ENCODE peak calls at places on chromosomes 13 and 19, in four cellular contexts. K is cardiac fibroblast; T is CD8-positive, alpha-beta T cell; O is body of pancreas. Y is an unnamed sample.

GRCh38 chr19:39996218-39996810 is 546 bp upstream of the ZNF546 start:
- DNase-seq in O (peak), K (peak), T (no peak), Y (peak)

GRCh38 chr19:23116802-23117571 is at the start of gene ZNF730:
- DNase-seq in T (peak), O (peak), K (peak), Y (peak)

GRCh38 chr13:21625366-21625765 is 21.4 kb upstream of the MICU2 start:
- DNase-seq in K (peak), O (peak), T (no peak), Y (no peak)

GRCh38 chr13:109276261-109276660 is 510.1 kb downstream of the IRS2 start:
- DNase-seq in T (no peak), K (no peak), O (no peak), Y (no peak)

GRCh38 chr13:35086667-35087066 is 144.6 kb downstream of the NBEA start:
- DNase-seq in O (no peak), K (no peak), T (no peak), Y (no peak)

GRCh38 chr19:20313894-20314293 is 146.9 kb downstream of the ZNF486 start:
- DNase-seq in O (no peak), K (no peak), T (no peak), Y (no peak)

GRCh38 chr19:38617283-38617763 is 430 bp downstream of the MAP4K1 start:
- DNase-seq in T (no peak), K (no peak), O (no peak), Y (no peak)

GRCh38 chr19:48308695-48309586 is 16.4 kb upstream of the EMP3 start:
- DNase-seq in O (no peak), K (peak), T (no peak), Y (no peak)

GRCh38 chr19:19520989-19521388 is 5.0 kb downstream of the NDUFA13 start:
- DNase-seq in T (no peak), O (no peak), K (no peak), Y (no peak)

GRCh38 chr13:114100446-114101320 is 31.7 kb downstream of the RASA3 start:
- DNase-seq in K (peak), T (no peak), O (peak), Y (no peak)

GRCh38 chr13:53368948-53369347 is 340.3 kb downstream of the OLFM4 start:
- DNase-seq in K (no peak), O (no peak), T (no peak), Y (no peak)

GRCh38 chr13:92510416-92510815 is 716.2 kb upstream of the GPC6 start:
- DNase-seq in K (no peak), T (no peak), O (no peak), Y (peak)

GRCh38 chr19:609001-609340 is 19.3 kb downstream of the HCN2 start:
- DNase-seq in T (no peak), O (no peak), K (no peak), Y (no peak)

GRCh38 chr13:70043685-70044084 is 63.9 kb upstream of the ATXN8OS start:
- DNase-seq in T (no peak), K (no peak), O (no peak), Y (no peak)

GRCh38 chr13:28333204-28333900 is 161.6 kb downstream of the FLT1 start:
- DNase-seq in K (peak), O (no peak), T (no peak), Y (no peak)

GRCh38 chr19:53908106-53908932 is 759 bp upstream of the CACNG7 start:
- DNase-seq in T (no peak), O (peak), K (peak), Y (peak)

GRCh38 chr19:18765224-18765623 is 25.9 kb downstream of the COMP start:
- DNase-seq in O (peak), K (no peak), T (no peak), Y (no peak)

GRCh38 chr19:47231215-47232054 is 436 bp upstream of the BBC3 start:
- DNase-seq in K (peak), T (peak), O (peak), Y (no peak)

GRCh38 chr13:35964764-35965163 is 166.4 kb downstream of the DCLK1 start:
- DNase-seq in O (no peak), T (no peak), K (peak), Y (no peak)

GRCh38 chr19:58058428-58058827 is 654 bp upstream of the ZNF135 start:
- DNase-seq in K (no peak), O (no peak), T (no peak), Y (no peak)

GRCh38 chr13:74092711-74093110 is 41.5 kb downstream of the KLF12 start:
- DNase-seq in K (no peak), O (no peak), T (no peak), Y (no peak)

GRCh38 chr13:44142540-44142867 is 231.1 kb upstream of the SERP2 start:
- DNase-seq in T (no peak), O (peak), K (no peak), Y (no peak)

GRCh38 chr13:97434417-97435296 is 688 bp downstream of the RAP2A start:
- DNase-seq in O (peak), T (peak), K (peak), Y (no peak)

GRCh38 chr13:50593228-50593627 is 250.3 kb downstream of the DLEU7 start:
- DNase-seq in O (no peak), K (no peak), T (no peak), Y (no peak)

GRCh38 chr19:7562646-7563393 is 27.3 kb downstream of the PNPLA6 start:
- DNase-seq in O (peak), K (no peak), T (no peak), Y (no peak)

GRCh38 chr19:50906217-50906616 is 5.0 kb downstream of the KLK4 start:
- DNase-seq in K (peak), O (peak), T (no peak), Y (no peak)

GRCh38 chr19:47541507-47541906 is 26.6 kb upstream of the NAPA start:
- DNase-seq in O (no peak), T (peak), K (peak), Y (no peak)

GRCh38 chr19:1171755-1172352 is 2.2 kb downstream of the SBNO2 start:
- DNase-seq in O (peak), K (peak), T (no peak), Y (no peak)

GRCh38 chr13:26568132-26568815 is 10.8 kb downstream of the WASF3 start:
- DNase-seq in O (no peak), T (no peak), K (no peak), Y (no peak)

GRCh38 chr19:35272122-35272715 is 3.5 kb downstream of the USF2 start:
- DNase-seq in T (no peak), K (no peak), O (no peak), Y (no peak)

GRCh38 chr13:111025310-111025709 is 89.8 kb upstream of the ARHGEF7 start:
- DNase-seq in O (no peak), K (no peak), T (no peak), Y (no peak)

GRCh38 chr13:25874907-25875306 is 176.9 kb downstream of the SHISA2 start:
- DNase-seq in K (no peak), O (no peak), T (peak), Y (no peak)

GRCh38 chr19:39428309-39429112 is 7.2 kb downstream of the RPS16 start:
- DNase-seq in K (peak), T (no peak), O (peak), Y (peak)

GRCh38 chr19:6459356-6460098 is at the start of gene SLC25A23:
- DNase-seq in O (peak), T (peak), K (peak), Y (peak)

GRCh38 chr19:40805258-40805868 is 6.4 kb downstream of the EGLN2 start:
- DNase-seq in T (no peak), O (peak), K (no peak), Y (no peak)

GRCh38 chr19:31960474-31960873 is 384.9 kb upstream of the ZNF507 start:
- DNase-seq in O (no peak), K (no peak), T (no peak), Y (no peak)
- H3K4me3 ChIP-seq in O (no peak), K (no peak), T (no peak), Y (no peak)

DNA sequence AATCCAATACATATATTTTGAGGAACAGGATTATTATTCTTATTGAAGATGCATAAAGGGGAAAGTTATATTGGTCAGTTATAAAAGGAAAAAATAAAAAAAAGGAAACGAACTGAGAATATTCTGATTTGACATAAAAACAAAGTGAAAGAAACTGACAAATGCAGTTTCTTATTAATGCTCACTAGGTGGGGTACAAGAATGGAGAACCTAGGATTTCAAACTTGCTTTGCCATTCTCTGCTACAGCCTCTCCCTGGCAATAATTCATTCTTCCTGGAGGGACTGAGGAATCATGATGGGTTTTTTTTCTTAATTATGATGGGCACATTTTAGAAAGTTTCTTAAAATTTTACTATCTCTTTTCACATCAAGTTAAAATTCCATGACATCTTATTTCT is 154.9 kb downstream of the PCDH9 start:
- DNase-seq in O (no peak), T (no peak), K (peak), Y (peak)
- TF ChIP-seq CTCF in O (no peak), T (no peak), K (peak), Y (peak)

GRCh38 chr19:30222993-30223865 is 149.0 kb upstream of the ZNF536 start:
- DNase-seq in O (no peak), T (no peak), K (no peak), Y (no peak)

GRCh38 chr19:30224689-30225606 is 147.2 kb upstream of the ZNF536 start:
- DNase-seq in O (no peak), T (no peak), K (no peak), Y (no peak)

GRCh38 chr19:30221176-30221575 is 151.0 kb upstream of the ZNF536 start:
- DNase-seq in K (no peak), T (no peak), O (no peak), Y (no peak)

GRCh38 chr19:30223866-30224688 is 148.1 kb upstream of the ZNF536 start:
- DNase-seq in O (no peak), K (no peak), T (no peak), Y (no peak)

DNA sequence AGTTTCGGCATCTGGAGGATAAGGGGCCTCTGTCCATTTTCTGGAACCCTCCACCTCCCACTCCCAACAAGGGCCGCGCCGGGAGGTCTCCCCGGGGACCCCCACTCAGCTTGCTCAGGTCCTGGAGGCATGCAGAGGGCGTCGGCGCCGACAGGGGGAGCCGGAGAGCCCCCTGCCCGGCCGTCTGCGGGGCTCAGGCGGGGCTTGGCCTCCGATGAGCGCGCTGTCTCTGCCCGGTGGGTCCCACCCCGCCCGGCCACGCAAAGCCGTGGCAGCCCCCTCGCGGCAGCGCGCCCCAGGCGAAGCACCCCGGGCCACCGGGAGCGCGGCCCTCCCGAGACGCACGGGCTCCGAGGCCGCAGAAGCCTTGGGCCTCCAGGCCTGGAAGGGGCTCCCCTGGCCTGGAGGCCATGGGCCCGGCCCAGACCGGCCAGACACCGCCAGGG is 149.7 kb upstream of the ZNF536 start:
- DNase-seq in O (peak), K (no peak), T (no peak), Y (no peak)
- H3K4me3 ChIP-seq in O (no peak), K (no peak), T (no peak), Y (no peak)

DNA sequence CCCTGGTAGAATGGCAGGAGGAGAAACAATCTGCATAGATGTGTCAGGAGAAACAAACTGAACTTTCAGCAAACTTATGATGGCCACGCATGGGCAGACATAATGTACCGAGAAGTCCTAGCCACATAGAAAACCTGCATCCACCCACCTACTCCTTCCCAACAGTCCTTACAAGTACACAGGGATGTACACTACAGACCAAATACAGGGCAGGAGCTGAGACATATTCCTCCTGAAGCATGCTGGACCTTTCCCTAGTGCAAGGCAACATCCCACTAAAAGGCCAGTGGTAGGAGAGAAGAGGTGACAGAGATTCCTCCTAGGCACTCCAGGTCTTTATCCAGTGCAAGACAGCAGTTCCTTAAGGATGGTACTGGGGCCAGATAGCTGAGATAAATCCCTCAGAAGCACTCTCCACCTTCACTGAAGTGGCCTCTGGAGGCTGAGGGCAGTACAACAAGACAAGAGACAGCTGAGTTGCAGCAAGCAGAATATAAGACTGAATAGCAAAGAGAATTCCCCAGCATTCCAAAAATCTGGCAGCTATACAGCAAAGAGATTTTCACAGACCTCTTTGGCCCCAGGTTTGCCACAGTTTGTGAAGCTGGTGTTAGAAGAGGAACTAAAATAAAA is 18.3 kb downstream of the VWA8 start:
- DNase-seq in T (no peak), O (no peak), K (peak), Y (peak)
- TF ChIP-seq CTCF in T (no peak), O (no peak), K (peak), Y (peak)